ENCODE peak calls at places on chromosome 15, in ten cellular contexts. One of them, this sample, is unnamed.

GRCh38 chr15:85768595-85769168 is 26.0 kb downstream of the KLHL25 start:
- DNase-seq in LoVo: no peak
- DNase-seq in fibroblast of pulmonary artery: no peak
- DNase-seq in midbrain: no peak
- DNase-seq in iris pigment epithelial cell: no peak
- DNase-seq in astrocyte of the hippocampus: no peak
- DNase-seq in stimulated activated CD4-positive, alpha-beta T cell treated with anti-CD3 and anti-CD28 coated beads, Interleukin-1b, Interleukin-23, amount 100 ng/mL, for 24 hours: no peak
- DNase-seq in T-cell: no peak
- DNase-seq in H9: no peak
- DNase-seq in EH: no peak
- DNase-seq in this sample: no peak

GRCh38 chr15:66072616-66073361 is 180.8 kb downstream of the MEGF11 start:
- DNase-seq in LoVo: no peak
- DNase-seq in T-cell: no peak
- DNase-seq in fibroblast of pulmonary artery: no peak
- DNase-seq in midbrain: no peak
- DNase-seq in astrocyte of the hippocampus: peak
- DNase-seq in H9: peak
- DNase-seq in EH: peak
- DNase-seq in stimulated activated CD4-positive, alpha-beta T cell treated with anti-CD3 and anti-CD28 coated beads, Interleukin-1b, Interleukin-23, amount 100 ng/mL, for 24 hours: no peak
- DNase-seq in iris pigment epithelial cell: peak
- DNase-seq in this sample: no peak

GRCh38 chr15:71201471-71201870 is 86.2 kb downstream of the THSD4 start:
- DNase-seq in astrocyte of the hippocampus: peak
- DNase-seq in EH: peak
- DNase-seq in iris pigment epithelial cell: no peak
- DNase-seq in fibroblast of pulmonary artery: no peak
- DNase-seq in midbrain: no peak
- DNase-seq in LoVo: peak
- DNase-seq in T-cell: no peak
- DNase-seq in H9: no peak
- DNase-seq in stimulated activated CD4-positive, alpha-beta T cell treated with anti-CD3 and anti-CD28 coated beads, Interleukin-1b, Interleukin-23, amount 100 ng/mL, for 24 hours: no peak
- DNase-seq in this sample: no peak

GRCh38 chr15:56683925-56684324 is 49.4 kb downstream of the ZNF280D start:
- DNase-seq in iris pigment epithelial cell: no peak
- DNase-seq in EH: no peak
- DNase-seq in T-cell: no peak
- DNase-seq in stimulated activated CD4-positive, alpha-beta T cell treated with anti-CD3 and anti-CD28 coated beads, Interleukin-1b, Interleukin-23, amount 100 ng/mL, for 24 hours: no peak
- DNase-seq in fibroblast of pulmonary artery: peak
- DNase-seq in astrocyte of the hippocampus: no peak
- DNase-seq in midbrain: no peak
- DNase-seq in LoVo: no peak
- DNase-seq in H9: no peak
- DNase-seq in this sample: no peak

GRCh38 chr15:96122077-96123027 is 208.1 kb upstream of the NR2F2 start:
- DNase-seq in fibroblast of pulmonary artery: no peak
- DNase-seq in midbrain: no peak
- DNase-seq in iris pigment epithelial cell: peak
- DNase-seq in stimulated activated CD4-positive, alpha-beta T cell treated with anti-CD3 and anti-CD28 coated beads, Interleukin-1b, Interleukin-23, amount 100 ng/mL, for 24 hours: no peak
- DNase-seq in EH: peak
- DNase-seq in T-cell: no peak
- DNase-seq in astrocyte of the hippocampus: no peak
- DNase-seq in LoVo: peak
- DNase-seq in H9: no peak
- DNase-seq in this sample: no peak

GRCh38 chr15:65406402-65407000 is 16.2 kb downstream of the IGDCC4 start:
- DNase-seq in EH: no peak
- DNase-seq in T-cell: no peak
- DNase-seq in fibroblast of pulmonary artery: no peak
- DNase-seq in stimulated activated CD4-positive, alpha-beta T cell treated with anti-CD3 and anti-CD28 coated beads, Interleukin-1b, Interleukin-23, amount 100 ng/mL, for 24 hours: no peak
- DNase-seq in H9: no peak
- DNase-seq in LoVo: no peak
- DNase-seq in midbrain: no peak
- DNase-seq in astrocyte of the hippocampus: no peak
- DNase-seq in iris pigment epithelial cell: no peak
- DNase-seq in this sample: no peak

GRCh38 chr15:94135748-94136147 is 95.6 kb upstream of the MCTP2 start:
- DNase-seq in EH: peak
- DNase-seq in H9: no peak
- DNase-seq in fibroblast of pulmonary artery: no peak
- DNase-seq in stimulated activated CD4-positive, alpha-beta T cell treated with anti-CD3 and anti-CD28 coated beads, Interleukin-1b, Interleukin-23, amount 100 ng/mL, for 24 hours: no peak
- DNase-seq in LoVo: no peak
- DNase-seq in midbrain: no peak
- DNase-seq in T-cell: no peak
- DNase-seq in astrocyte of the hippocampus: no peak
- DNase-seq in iris pigment epithelial cell: no peak
- DNase-seq in this sample: no peak

GRCh38 chr15:68285243-68285980 is 7.9 kb downstream of the FEM1B start:
- DNase-seq in iris pigment epithelial cell: peak
- DNase-seq in T-cell: no peak
- DNase-seq in midbrain: no peak
- DNase-seq in LoVo: no peak
- DNase-seq in stimulated activated CD4-positive, alpha-beta T cell treated with anti-CD3 and anti-CD28 coated beads, Interleukin-1b, Interleukin-23, amount 100 ng/mL, for 24 hours: no peak
- DNase-seq in EH: no peak
- DNase-seq in astrocyte of the hippocampus: no peak
- DNase-seq in H9: no peak
- DNase-seq in fibroblast of pulmonary artery: no peak
- DNase-seq in this sample: no peak

GRCh38 chr15:76006136-76006778 is 6.0 kb downstream of the NRG4 start:
- DNase-seq in midbrain: no peak
- DNase-seq in iris pigment epithelial cell: peak
- DNase-seq in astrocyte of the hippocampus: peak
- DNase-seq in fibroblast of pulmonary artery: peak
- DNase-seq in T-cell: no peak
- DNase-seq in H9: no peak
- DNase-seq in stimulated activated CD4-positive, alpha-beta T cell treated with anti-CD3 and anti-CD28 coated beads, Interleukin-1b, Interleukin-23, amount 100 ng/mL, for 24 hours: no peak
- DNase-seq in LoVo: no peak
- DNase-seq in EH: no peak
- DNase-seq in this sample: no peak

GRCh38 chr15:98286831-98287230 is 326.3 kb downstream of the ARRDC4 start:
- DNase-seq in fibroblast of pulmonary artery: no peak
- DNase-seq in T-cell: no peak
- DNase-seq in H9: no peak
- DNase-seq in midbrain: no peak
- DNase-seq in iris pigment epithelial cell: no peak
- DNase-seq in astrocyte of the hippocampus: no peak
- DNase-seq in stimulated activated CD4-positive, alpha-beta T cell treated with anti-CD3 and anti-CD28 coated beads, Interleukin-1b, Interleukin-23, amount 100 ng/mL, for 24 hours: no peak
- DNase-seq in LoVo: no peak
- DNase-seq in EH: peak
- DNase-seq in this sample: no peak

GRCh38 chr15:73909616-73910015 is 16.6 kb upstream of the LOXL1 start:
- DNase-seq in midbrain: no peak
- DNase-seq in EH: no peak
- DNase-seq in H9: no peak
- DNase-seq in iris pigment epithelial cell: no peak
- DNase-seq in fibroblast of pulmonary artery: no peak
- DNase-seq in T-cell: no peak
- DNase-seq in stimulated activated CD4-positive, alpha-beta T cell treated with anti-CD3 and anti-CD28 coated beads, Interleukin-1b, Interleukin-23, amount 100 ng/mL, for 24 hours: no peak
- DNase-seq in astrocyte of the hippocampus: no peak
- DNase-seq in LoVo: no peak
- DNase-seq in this sample: no peak

GRCh38 chr15:42992626-42993025 is 72.0 kb upstream of the TTBK2 start:
- DNase-seq in astrocyte of the hippocampus: peak
- DNase-seq in iris pigment epithelial cell: peak
- DNase-seq in fibroblast of pulmonary artery: peak
- DNase-seq in LoVo: no peak
- DNase-seq in midbrain: no peak
- DNase-seq in stimulated activated CD4-positive, alpha-beta T cell treated with anti-CD3 and anti-CD28 coated beads, Interleukin-1b, Interleukin-23, amount 100 ng/mL, for 24 hours: no peak
- DNase-seq in H9: no peak
- DNase-seq in T-cell: no peak
- DNase-seq in EH: peak
- DNase-seq in this sample: no peak

GRCh38 chr15:75947117-75947516 is 43.4 kb downstream of the FBXO22 start:
- DNase-seq in iris pigment epithelial cell: peak
- DNase-seq in fibroblast of pulmonary artery: peak
- DNase-seq in H9: no peak
- DNase-seq in midbrain: no peak
- DNase-seq in T-cell: no peak
- DNase-seq in astrocyte of the hippocampus: peak
- DNase-seq in stimulated activated CD4-positive, alpha-beta T cell treated with anti-CD3 and anti-CD28 coated beads, Interleukin-1b, Interleukin-23, amount 100 ng/mL, for 24 hours: no peak
- DNase-seq in LoVo: no peak
- DNase-seq in EH: peak
- DNase-seq in this sample: no peak

GRCh38 chr15:66765478-66766281 is 63.6 kb downstream of the SMAD6 start:
- DNase-seq in LoVo: peak
- DNase-seq in stimulated activated CD4-positive, alpha-beta T cell treated with anti-CD3 and anti-CD28 coated beads, Interleukin-1b, Interleukin-23, amount 100 ng/mL, for 24 hours: no peak
- DNase-seq in midbrain: no peak
- DNase-seq in fibroblast of pulmonary artery: peak
- DNase-seq in astrocyte of the hippocampus: peak
- DNase-seq in iris pigment epithelial cell: no peak
- DNase-seq in H9: no peak
- DNase-seq in EH: peak
- DNase-seq in T-cell: no peak
- DNase-seq in this sample: no peak

GRCh38 chr15:92910451-92910850 is 10.3 kb downstream of the CHD2 start:
- DNase-seq in iris pigment epithelial cell: no peak
- DNase-seq in H9: no peak
- DNase-seq in LoVo: no peak
- DNase-seq in stimulated activated CD4-positive, alpha-beta T cell treated with anti-CD3 and anti-CD28 coated beads, Interleukin-1b, Interleukin-23, amount 100 ng/mL, for 24 hours: no peak
- DNase-seq in EH: no peak
- DNase-seq in T-cell: no peak
- DNase-seq in astrocyte of the hippocampus: no peak
- DNase-seq in midbrain: no peak
- DNase-seq in fibroblast of pulmonary artery: no peak
- DNase-seq in this sample: no peak

GRCh38 chr15:62344806-62345539 is 179.9 kb upstream of the C2CD4B start:
- DNase-seq in fibroblast of pulmonary artery: peak
- DNase-seq in astrocyte of the hippocampus: peak
- DNase-seq in iris pigment epithelial cell: peak
- DNase-seq in stimulated activated CD4-positive, alpha-beta T cell treated with anti-CD3 and anti-CD28 coated beads, Interleukin-1b, Interleukin-23, amount 100 ng/mL, for 24 hours: peak
- DNase-seq in H9: peak
- DNase-seq in T-cell: peak
- DNase-seq in midbrain: no peak
- DNase-seq in LoVo: peak
- DNase-seq in EH: peak
- DNase-seq in this sample: peak

GRCh38 chr15:68972201-68973065 is 42.1 kb upstream of the NOX5 start:
- DNase-seq in H9: no peak
- DNase-seq in midbrain: no peak
- DNase-seq in EH: peak
- DNase-seq in fibroblast of pulmonary artery: no peak
- DNase-seq in LoVo: no peak
- DNase-seq in stimulated activated CD4-positive, alpha-beta T cell treated with anti-CD3 and anti-CD28 coated beads, Interleukin-1b, Interleukin-23, amount 100 ng/mL, for 24 hours: no peak
- DNase-seq in T-cell: no peak
- DNase-seq in iris pigment epithelial cell: no peak
- DNase-seq in astrocyte of the hippocampus: no peak
- DNase-seq in this sample: no peak

GRCh38 chr15:31077181-31077580 is 24.3 kb downstream of the TRPM1 start:
- DNase-seq in LoVo: no peak
- DNase-seq in stimulated activated CD4-positive, alpha-beta T cell treated with anti-CD3 and anti-CD28 coated beads, Interleukin-1b, Interleukin-23, amount 100 ng/mL, for 24 hours: no peak
- DNase-seq in H9: no peak
- DNase-seq in astrocyte of the hippocampus: no peak
- DNase-seq in T-cell: no peak
- DNase-seq in midbrain: no peak
- DNase-seq in iris pigment epithelial cell: no peak
- DNase-seq in EH: no peak
- DNase-seq in fibroblast of pulmonary artery: no peak
- DNase-seq in this sample: no peak

GRCh38 chr15:101264011-101264410 is 12.2 kb upstream of the CHSY1 start:
- DNase-seq in LoVo: no peak
- DNase-seq in astrocyte of the hippocampus: peak
- DNase-seq in EH: peak
- DNase-seq in T-cell: no peak
- DNase-seq in H9: no peak
- DNase-seq in stimulated activated CD4-positive, alpha-beta T cell treated with anti-CD3 and anti-CD28 coated beads, Interleukin-1b, Interleukin-23, amount 100 ng/mL, for 24 hours: no peak
- DNase-seq in fibroblast of pulmonary artery: peak
- DNase-seq in iris pigment epithelial cell: peak
- DNase-seq in midbrain: no peak
- DNase-seq in this sample: no peak

GRCh38 chr15:32919749-32920414 is 202.1 kb downstream of the GREM1 start:
- DNase-seq in LoVo: no peak
- DNase-seq in iris pigment epithelial cell: peak
- DNase-seq in stimulated activated CD4-positive, alpha-beta T cell treated with anti-CD3 and anti-CD28 coated beads, Interleukin-1b, Interleukin-23, amount 100 ng/mL, for 24 hours: no peak
- DNase-seq in astrocyte of the hippocampus: peak
- DNase-seq in midbrain: no peak
- DNase-seq in fibroblast of pulmonary artery: peak
- DNase-seq in H9: no peak
- DNase-seq in T-cell: no peak
- DNase-seq in EH: peak
- DNase-seq in this sample: no peak

GRCh38 chr15:80744826-80745225 is 34.3 kb upstream of the CEMIP start:
- DNase-seq in astrocyte of the hippocampus: no peak
- DNase-seq in H9: no peak
- DNase-seq in LoVo: no peak
- DNase-seq in EH: peak
- DNase-seq in fibroblast of pulmonary artery: peak
- DNase-seq in T-cell: no peak
- DNase-seq in midbrain: no peak
- DNase-seq in iris pigment epithelial cell: peak
- DNase-seq in stimulated activated CD4-positive, alpha-beta T cell treated with anti-CD3 and anti-CD28 coated beads, Interleukin-1b, Interleukin-23, amount 100 ng/mL, for 24 hours: no peak
- DNase-seq in this sample: no peak

GRCh38 chr15:88981244-88982215 is 68.4 kb upstream of the MFGE8 start:
- DNase-seq in LoVo: no peak
- DNase-seq in T-cell: no peak
- DNase-seq in midbrain: no peak
- DNase-seq in astrocyte of the hippocampus: no peak
- DNase-seq in fibroblast of pulmonary artery: no peak
- DNase-seq in stimulated activated CD4-positive, alpha-beta T cell treated with anti-CD3 and anti-CD28 coated beads, Interleukin-1b, Interleukin-23, amount 100 ng/mL, for 24 hours: no peak
- DNase-seq in EH: peak
- DNase-seq in iris pigment epithelial cell: no peak
- DNase-seq in H9: no peak
- DNase-seq in this sample: no peak

GRCh38 chr15:64772488-64772887 is 2.9 kb downstream of the RBPMS2 start:
- DNase-seq in astrocyte of the hippocampus: no peak
- DNase-seq in H9: no peak
- DNase-seq in midbrain: no peak
- DNase-seq in EH: no peak
- DNase-seq in T-cell: no peak
- DNase-seq in iris pigment epithelial cell: no peak
- DNase-seq in fibroblast of pulmonary artery: no peak
- DNase-seq in stimulated activated CD4-positive, alpha-beta T cell treated with anti-CD3 and anti-CD28 coated beads, Interleukin-1b, Interleukin-23, amount 100 ng/mL, for 24 hours: no peak
- DNase-seq in LoVo: no peak
- DNase-seq in this sample: no peak

GRCh38 chr15:29132110-29132420 is 137.6 kb downstream of the NSMCE3 start:
- DNase-seq in H9: peak
- DNase-seq in astrocyte of the hippocampus: no peak
- DNase-seq in midbrain: no peak
- DNase-seq in stimulated activated CD4-positive, alpha-beta T cell treated with anti-CD3 and anti-CD28 coated beads, Interleukin-1b, Interleukin-23, amount 100 ng/mL, for 24 hours: no peak
- DNase-seq in LoVo: no peak
- DNase-seq in iris pigment epithelial cell: no peak
- DNase-seq in fibroblast of pulmonary artery: no peak
- DNase-seq in EH: no peak
- DNase-seq in T-cell: no peak
- DNase-seq in this sample: no peak

GRCh38 chr15:28094732-28095521 is 4.2 kb downstream of the OCA2 start:
- DNase-seq in T-cell: no peak
- DNase-seq in midbrain: no peak
- DNase-seq in LoVo: peak
- DNase-seq in iris pigment epithelial cell: no peak
- DNase-seq in H9: peak
- DNase-seq in EH: no peak
- DNase-seq in fibroblast of pulmonary artery: no peak
- DNase-seq in stimulated activated CD4-positive, alpha-beta T cell treated with anti-CD3 and anti-CD28 coated beads, Interleukin-1b, Interleukin-23, amount 100 ng/mL, for 24 hours: no peak
- DNase-seq in astrocyte of the hippocampus: peak
- DNase-seq in this sample: no peak

GRCh38 chr15:52163321-52164190 is 27.6 kb downstream of the GNB5 start:
- DNase-seq in iris pigment epithelial cell: no peak
- DNase-seq in stimulated activated CD4-positive, alpha-beta T cell treated with anti-CD3 and anti-CD28 coated beads, Interleukin-1b, Interleukin-23, amount 100 ng/mL, for 24 hours: no peak
- DNase-seq in EH: no peak
- DNase-seq in astrocyte of the hippocampus: no peak
- DNase-seq in T-cell: no peak
- DNase-seq in LoVo: no peak
- DNase-seq in fibroblast of pulmonary artery: no peak
- DNase-seq in H9: peak
- DNase-seq in midbrain: no peak
- DNase-seq in this sample: peak

GRCh38 chr15:39549912-39550311 is 31.0 kb upstream of the THBS1 start:
- DNase-seq in LoVo: no peak
- DNase-seq in iris pigment epithelial cell: no peak
- DNase-seq in stimulated activated CD4-positive, alpha-beta T cell treated with anti-CD3 and anti-CD28 coated beads, Interleukin-1b, Interleukin-23, amount 100 ng/mL, for 24 hours: no peak
- DNase-seq in EH: no peak
- DNase-seq in fibroblast of pulmonary artery: no peak
- DNase-seq in T-cell: no peak
- DNase-seq in H9: no peak
- DNase-seq in midbrain: no peak
- DNase-seq in astrocyte of the hippocampus: no peak
- DNase-seq in this sample: no peak